ENCODE peak calls at places on chromosomes 3 and 15, in nine cellular contexts. O is progenitor cell of endocrine pancreas; C is A549; D is CD4-positive, alpha-beta T cell; E is endothelial cell; X is AG10803; I is sigmoid colon; L is lower leg skin; H is BJ. T is an unnamed sample.
A peak's percentile ranks its signal among the peaks of the same experiment; 100 is the strongest.

GRCh38 chr3:126128504-126129407 is 44.8 kb upstream of the SLC41A3 start:
- DNase-seq in X (no peak), E (no peak), O (no peak), C (no peak), D (no peak), I (peak; percentile 58), H (no peak), L (peak; percentile 74), T (peak; percentile 1)

GRCh38 chr3:12964713-12965612 is 108.3 kb downstream of the IQSEC1 start:
- DNase-seq in C (no peak), E (no peak), I (no peak), L (no peak), X (no peak), O (no peak), H (no peak), D (no peak), T (no peak)

GRCh38 chr3:31361391-31362273 is 171.1 kb upstream of the STT3B start:
- DNase-seq in X (peak; percentile 82), D (no peak), O (no peak), L (no peak), E (no peak), I (no peak), C (no peak), H (peak; percentile 53), T (peak; percentile 23)

GRCh38 chr3:195154793-195155535 is 116.0 kb downstream of the XXYLT1 start:
- DNase-seq in E (peak; percentile 36), D (no peak), O (no peak), X (peak; percentile 91), L (peak; percentile 96), I (peak; percentile 98), H (peak; percentile 86), C (no peak), T (no peak)

GRCh38 chr3:183975981-183976662 is 41.6 kb downstream of the ABCC5 start:
- DNase-seq in C (no peak), I (no peak), O (no peak), H (no peak), E (no peak), L (no peak), D (no peak), X (no peak), T (no peak)

GRCh38 chr3:170320471-170321121 is 36.9 kb upstream of the SKIL start:
- DNase-seq in L (no peak), C (no peak), I (no peak), X (no peak), O (no peak), E (peak; percentile 4), H (no peak), D (no peak), T (no peak)

GRCh38 chr15:52078876-52079700 is 33.5 kb downstream of the BCL2L10 start:
- DNase-seq in E (peak; percentile 91), C (peak; percentile 79), H (no peak), O (peak; percentile 75), I (peak; percentile 88), L (peak; percentile 94), X (peak; percentile 53), D (peak; percentile 75), T (peak; percentile 87)

GRCh38 chr3:8869613-8870012 is 93.7 kb downstream of the RAD18 start:
- DNase-seq in H (peak; percentile 90), O (no peak), L (no peak), D (no peak), X (peak; percentile 94), I (no peak), C (peak; percentile 83), E (no peak), T (no peak)

GRCh38 chr3:190618349-190619030 is 104.6 kb downstream of the IL1RAP start:
- DNase-seq in H (no peak), O (no peak), E (no peak), L (no peak), C (no peak), X (no peak), D (no peak), I (no peak), T (no peak)

GRCh38 chr15:101489633-101490407 is at the start of gene PCSK6:
- DNase-seq in E (no peak), L (peak; percentile 83), H (no peak), C (peak; percentile 66), I (no peak), D (no peak), X (no peak), O (no peak), T (peak; percentile 74)

GRCh38 chr3:153138267-153139210 is 23.5 kb upstream of the RAP2B start:
- DNase-seq in H (peak; percentile 89), E (no peak), C (peak; percentile 74), L (peak; percentile 92), X (peak; percentile 90), D (no peak), I (peak; percentile 72), O (no peak), T (no peak)

GRCh38 chr3:196886175-196886574 is 18.5 kb downstream of the SENP5 start:
- DNase-seq in E (no peak), C (no peak), L (no peak), H (no peak), I (no peak), O (no peak), D (no peak), X (no peak), T (no peak)

GRCh38 chr3:61936344-61936937 is 375.1 kb downstream of the PTPRG start:
- DNase-seq in X (no peak), E (peak; percentile 61), I (no peak), D (no peak), H (no peak), O (no peak), L (no peak), C (no peak), T (peak; percentile 34)

GRCh38 chr3:144167634-144168033 is 196.0 kb downstream of the DIPK2A start:
- DNase-seq in D (no peak), L (no peak), E (no peak), H (no peak), I (no peak), C (no peak), O (no peak), X (no peak), T (no peak)

GRCh38 chr3:100640633-100641032 is 31.2 kb downstream of the ADGRG7 start:
- DNase-seq in C (no peak), O (no peak), L (no peak), H (no peak), D (no peak), X (no peak), I (no peak), E (no peak), T (no peak)

GRCh38 chr3:175358935-175359334 is 499.8 kb downstream of the NAALADL2 start:
- DNase-seq in E (no peak), I (no peak), L (no peak), H (no peak), D (no peak), X (no peak), C (no peak), O (no peak), T (no peak)

GRCh38 chr15:31352283-31352880 is 25.7 kb downstream of the KLF13 start:
- DNase-seq in X (no peak), E (no peak), D (no peak), O (no peak), L (peak; percentile 86), I (no peak), H (no peak), C (no peak), T (no peak)

GRCh38 chr15:84649706-84650105 is 4.4 kb downstream of the WDR73 start:
- DNase-seq in C (no peak), O (no peak), L (no peak), E (no peak), I (no peak), D (no peak), H (no peak), X (no peak), T (no peak)

GRCh38 chr3:107404727-107405519 is 27.7 kb downstream of the CCDC54 start:
- DNase-seq in I (no peak), C (no peak), X (peak; percentile 92), E (no peak), O (no peak), L (no peak), D (no peak), H (peak; percentile 59), T (no peak)

GRCh38 chr3:101898752-101899169 is 49.4 kb downstream of the NFKBIZ start:
- DNase-seq in C (no peak), O (no peak), X (no peak), D (no peak), E (no peak), H (no peak), L (no peak), I (no peak), T (no peak)

GRCh38 chr3:127404614-127405598 is 117.1 kb upstream of the PRR20G start:
- DNase-seq in H (no peak), I (peak; percentile 39), C (no peak), D (no peak), X (no peak), E (no peak), L (peak; percentile 79), O (no peak), T (no peak)
- TF ChIP-seq CTCF in H (no peak), I (no peak), C (no peak), D (no peak), X (no peak), E (no peak), L (no peak), O (no peak), T (no peak)

GRCh38 chr3:192336286-192336685 is 391.1 kb downstream of the FGF12 start:
- DNase-seq in I (no peak), O (no peak), L (no peak), D (no peak), H (no peak), C (no peak), X (no peak), E (no peak), T (no peak)
- TF ChIP-seq CTCF in I (no peak), O (no peak), L (no peak), D (no peak), H (no peak), C (no peak), X (no peak), E (no peak), T (no peak)

DNA sequence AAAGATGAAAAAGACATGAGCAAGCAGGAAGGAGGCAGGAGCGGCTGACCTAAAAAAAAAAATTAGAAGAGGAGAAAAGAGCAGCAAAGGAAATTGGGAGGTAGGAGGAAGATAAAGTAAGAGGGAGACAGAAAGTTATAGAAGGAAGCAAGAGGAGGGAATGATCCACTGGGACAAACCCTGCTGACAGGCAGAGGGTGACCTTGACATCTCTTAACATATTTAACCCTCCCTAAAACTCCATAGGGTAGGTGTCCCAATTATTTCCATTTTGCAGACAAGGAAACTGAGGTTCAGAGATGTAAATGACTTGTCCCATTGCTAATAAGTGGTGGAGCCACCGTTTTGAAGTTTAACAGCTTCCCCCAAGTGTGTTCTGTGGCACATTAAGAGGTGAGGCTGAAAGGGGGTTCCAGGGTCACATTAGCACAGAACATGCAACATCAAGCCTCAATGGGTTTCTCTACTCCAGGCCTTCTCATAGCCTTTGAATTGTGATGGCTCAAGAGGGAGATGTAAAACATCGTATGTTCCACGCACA is 37.4 kb upstream of the PRICKLE2 start:
- DNase-seq in E (no peak), C (no peak), X (no peak), H (no peak), D (no peak), L (no peak), I (no peak), O (no peak), T (no peak)
- TF ChIP-seq CTCF in E (no peak), C (no peak), X (peak; percentile 4), H (no peak), D (no peak), L (no peak), I (no peak), O (no peak), T (no peak)

DNA sequence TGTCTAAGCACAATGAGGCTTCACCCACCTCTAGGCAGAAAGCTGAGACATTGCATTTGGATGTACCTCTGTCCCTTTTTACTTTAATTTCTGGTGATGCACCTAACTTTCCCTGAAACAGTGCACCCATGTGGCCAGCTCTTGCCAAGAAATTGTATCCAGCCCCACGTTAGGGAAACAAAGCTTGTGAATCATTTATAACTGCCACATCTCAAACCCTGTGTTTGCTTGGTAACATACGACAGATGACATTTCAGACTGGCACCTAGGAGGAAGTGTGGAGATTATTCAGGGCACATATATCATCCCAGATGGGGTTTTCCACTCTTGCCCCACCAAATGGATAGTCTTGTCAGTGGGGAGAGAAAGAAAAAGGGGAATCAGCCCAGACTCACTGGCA is 2.1 kb downstream of the CYB561D2 start:
- DNase-seq in O (no peak), I (no peak), L (no peak), E (no peak), C (peak; percentile 47), X (no peak), D (no peak), H (no peak), T (no peak)
- TF ChIP-seq CTCF in O (peak; percentile 24), I (no peak), L (no peak), E (no peak), C (peak; percentile 9), X (peak; percentile 33), D (no peak), H (peak; percentile 33), T (no peak)

T was measured in nephron progenitor cell.